ENCODE peak calls at places on chromosome 18, in eight cellular contexts. One of them, this sample, is unnamed.

GRCh38 chr18:35030234-35030989 is 10.8 kb upstream of the MAPRE2 start:
- DNase-seq in foreskin keratinocyte: no peak
- DNase-seq in tibial nerve: no peak
- DNase-seq in cardiac muscle cell: no peak
- DNase-seq in stomach: no peak
- DNase-seq in sigmoid colon: no peak
- DNase-seq in tibial artery: no peak
- DNase-seq in RWPE1: no peak
- DNase-seq in this sample: no peak

GRCh38 chr18:63676526-63676925 is 14.8 kb upstream of the SERPINB3 start:
- DNase-seq in tibial artery: no peak
- DNase-seq in sigmoid colon: no peak
- DNase-seq in RWPE1: no peak
- DNase-seq in foreskin keratinocyte: peak; percentile 25
- DNase-seq in tibial nerve: no peak
- DNase-seq in cardiac muscle cell: peak; percentile 50
- DNase-seq in stomach: peak; percentile 41
- DNase-seq in this sample: no peak

GRCh38 chr18:30689216-30689615 is 353.3 kb downstream of the DSC3 start:
- DNase-seq in tibial nerve: no peak
- DNase-seq in tibial artery: no peak
- DNase-seq in RWPE1: no peak
- DNase-seq in cardiac muscle cell: no peak
- DNase-seq in stomach: no peak
- DNase-seq in sigmoid colon: no peak
- DNase-seq in foreskin keratinocyte: peak; percentile 4
- DNase-seq in this sample: no peak

GRCh38 chr18:5073026-5073944 is 123.8 kb downstream of the AKAIN1 start:
- DNase-seq in tibial nerve: no peak
- DNase-seq in stomach: no peak
- DNase-seq in tibial artery: no peak
- DNase-seq in RWPE1: peak; percentile 7
- DNase-seq in cardiac muscle cell: peak; percentile 50
- DNase-seq in foreskin keratinocyte: peak; percentile 29
- DNase-seq in sigmoid colon: no peak
- DNase-seq in this sample: no peak

GRCh38 chr18:48418000-48418399 is 8.8 kb upstream of the ZBTB7C start:
- DNase-seq in cardiac muscle cell: no peak
- DNase-seq in tibial nerve: no peak
- DNase-seq in stomach: no peak
- DNase-seq in RWPE1: no peak
- DNase-seq in tibial artery: no peak
- DNase-seq in foreskin keratinocyte: no peak
- DNase-seq in sigmoid colon: no peak
- DNase-seq in this sample: no peak

GRCh38 chr18:58213931-58214431 is 170.0 kb downstream of the NEDD4L start:
- DNase-seq in sigmoid colon: no peak
- DNase-seq in RWPE1: no peak
- DNase-seq in tibial nerve: no peak
- DNase-seq in stomach: no peak
- DNase-seq in foreskin keratinocyte: peak; percentile 69
- DNase-seq in tibial artery: no peak
- DNase-seq in cardiac muscle cell: no peak
- DNase-seq in this sample: no peak

GRCh38 chr18:4831791-4832375 is 365.2 kb downstream of the AKAIN1 start:
- DNase-seq in tibial nerve: no peak
- DNase-seq in cardiac muscle cell: no peak
- DNase-seq in sigmoid colon: no peak
- DNase-seq in RWPE1: no peak
- DNase-seq in stomach: no peak
- DNase-seq in tibial artery: no peak
- DNase-seq in foreskin keratinocyte: peak; percentile 66
- DNase-seq in this sample: no peak

GRCh38 chr18:48136544-48137353 is 206.3 kb upstream of the SMAD2 start:
- DNase-seq in RWPE1: no peak
- DNase-seq in stomach: peak; percentile 63
- DNase-seq in tibial artery: peak; percentile 55
- DNase-seq in tibial nerve: no peak
- DNase-seq in cardiac muscle cell: peak; percentile 28
- DNase-seq in foreskin keratinocyte: no peak
- DNase-seq in sigmoid colon: no peak
- DNase-seq in this sample: no peak

GRCh38 chr18:657311-657997 is at the start of gene TYMS:
- DNase-seq in stomach: peak; percentile 49
- DNase-seq in foreskin keratinocyte: peak; percentile 66
- DNase-seq in tibial artery: no peak
- DNase-seq in tibial nerve: no peak
- DNase-seq in RWPE1: peak; percentile 86
- DNase-seq in cardiac muscle cell: peak; percentile 79
- DNase-seq in sigmoid colon: no peak
- DNase-seq in this sample: peak; percentile 13

GRCh38 chr18:71485578-71485977 is 1058.6 kb downstream of the CBLN2 start:
- DNase-seq in sigmoid colon: no peak
- DNase-seq in tibial artery: no peak
- DNase-seq in stomach: no peak
- DNase-seq in foreskin keratinocyte: peak; percentile 11
- DNase-seq in cardiac muscle cell: no peak
- DNase-seq in tibial nerve: no peak
- DNase-seq in RWPE1: no peak
- DNase-seq in this sample: no peak

GRCh38 chr18:77304263-77304662 is 54.6 kb downstream of the GALR1 start:
- DNase-seq in stomach: no peak
- DNase-seq in cardiac muscle cell: no peak
- DNase-seq in tibial artery: no peak
- DNase-seq in foreskin keratinocyte: no peak
- DNase-seq in sigmoid colon: no peak
- DNase-seq in RWPE1: no peak
- DNase-seq in tibial nerve: no peak
- DNase-seq in this sample: no peak

GRCh38 chr18:42114310-42114943 is 159.4 kb downstream of the PIK3C3 start:
- DNase-seq in tibial nerve: peak; percentile 31
- DNase-seq in foreskin keratinocyte: peak; percentile 44
- DNase-seq in cardiac muscle cell: peak; percentile 87
- DNase-seq in RWPE1: peak; percentile 15
- DNase-seq in sigmoid colon: peak; percentile 74
- DNase-seq in stomach: peak; percentile 45
- DNase-seq in tibial artery: no peak
- DNase-seq in this sample: peak; percentile 20

GRCh38 chr18:79200546-79201268 is 131.5 kb downstream of the ATP9B start:
- DNase-seq in foreskin keratinocyte: no peak
- DNase-seq in sigmoid colon: peak; percentile 82
- DNase-seq in tibial nerve: no peak
- DNase-seq in tibial artery: no peak
- DNase-seq in cardiac muscle cell: peak; percentile 14
- DNase-seq in stomach: no peak
- DNase-seq in RWPE1: peak; percentile 21
- DNase-seq in this sample: peak; percentile 11

GRCh38 chr18:61651880-61652268 is 240.9 kb downstream of the RNF152 start:
- DNase-seq in cardiac muscle cell: no peak
- DNase-seq in sigmoid colon: no peak
- DNase-seq in RWPE1: no peak
- DNase-seq in stomach: peak; percentile 52
- DNase-seq in foreskin keratinocyte: no peak
- DNase-seq in tibial artery: no peak
- DNase-seq in tibial nerve: no peak
- DNase-seq in this sample: no peak

GRCh38 chr18:49520661-49521145 is 33.7 kb upstream of the C18orf32 start:
- DNase-seq in sigmoid colon: no peak
- DNase-seq in foreskin keratinocyte: peak; percentile 25
- DNase-seq in tibial artery: no peak
- DNase-seq in cardiac muscle cell: no peak
- DNase-seq in RWPE1: no peak
- DNase-seq in tibial nerve: no peak
- DNase-seq in stomach: no peak
- DNase-seq in this sample: no peak

GRCh38 chr18:79590191-79591039 is 89.2 kb upstream of the CTDP1 start:
- DNase-seq in cardiac muscle cell: no peak
- DNase-seq in foreskin keratinocyte: no peak
- DNase-seq in sigmoid colon: peak; percentile 62
- DNase-seq in RWPE1: no peak
- DNase-seq in stomach: no peak
- DNase-seq in tibial nerve: no peak
- DNase-seq in tibial artery: no peak
- DNase-seq in this sample: no peak

GRCh38 chr18:62399781-62400308 is 74.7 kb downstream of the TNFRSF11A start:
- DNase-seq in RWPE1: no peak
- DNase-seq in sigmoid colon: no peak
- DNase-seq in tibial nerve: no peak
- DNase-seq in foreskin keratinocyte: no peak
- DNase-seq in cardiac muscle cell: peak; percentile 2
- DNase-seq in stomach: no peak
- DNase-seq in tibial artery: no peak
- DNase-seq in this sample: no peak

GRCh38 chr18:73614812-73615211 is 532.8 kb downstream of the FBXO15 start:
- DNase-seq in stomach: no peak
- DNase-seq in cardiac muscle cell: no peak
- DNase-seq in foreskin keratinocyte: peak; percentile 100
- DNase-seq in tibial artery: no peak
- DNase-seq in sigmoid colon: no peak
- DNase-seq in RWPE1: peak; percentile 88
- DNase-seq in tibial nerve: no peak
- DNase-seq in this sample: no peak

GRCh38 chr18:2459886-2460285 is 111.4 kb downstream of the METTL4 start:
- DNase-seq in tibial artery: no peak
- DNase-seq in tibial nerve: no peak
- DNase-seq in sigmoid colon: no peak
- DNase-seq in RWPE1: no peak
- DNase-seq in cardiac muscle cell: no peak
- DNase-seq in foreskin keratinocyte: peak; percentile 38
- DNase-seq in stomach: no peak
- DNase-seq in this sample: no peak
- H3K27ac ChIP-seq in tibial artery: no peak overlapping the region
- H3K27ac ChIP-seq in tibial nerve: no peak overlapping the region
- H3K27ac ChIP-seq in sigmoid colon: no peak overlapping the region
- H3K27ac ChIP-seq in RWPE1: no peak overlapping the region
- H3K27ac ChIP-seq in cardiac muscle cell: no peak overlapping the region
- H3K27ac ChIP-seq in foreskin keratinocyte: no peak overlapping the region
- H3K27ac ChIP-seq in stomach: no peak overlapping the region
- H3K27ac ChIP-seq in this sample: no peak overlapping the region

GRCh38 chr18:9708057-9708881 is at the start of gene RAB31:
- DNase-seq in cardiac muscle cell: peak; percentile 81
- DNase-seq in sigmoid colon: peak; percentile 94
- DNase-seq in tibial nerve: peak; percentile 59
- DNase-seq in stomach: peak; percentile 64
- DNase-seq in foreskin keratinocyte: no peak
- DNase-seq in RWPE1: peak; percentile 71
- DNase-seq in tibial artery: peak; percentile 95
- DNase-seq in this sample: no peak
- TF ChIP-seq CTCF in cardiac muscle cell: no peak
- TF ChIP-seq CTCF in sigmoid colon: no peak
- TF ChIP-seq CTCF in tibial nerve: no peak
- TF ChIP-seq CTCF in stomach: no peak
- TF ChIP-seq CTCF in foreskin keratinocyte: peak; percentile 16
- TF ChIP-seq CTCF in RWPE1: no peak
- TF ChIP-seq CTCF in tibial artery: no peak
- TF ChIP-seq CTCF in this sample: no peak

GRCh38 chr18:22695674-22696073 is 237.5 kb upstream of the RBBP8 start:
- DNase-seq in cardiac muscle cell: no peak
- DNase-seq in stomach: no peak
- DNase-seq in sigmoid colon: no peak
- DNase-seq in RWPE1: no peak
- DNase-seq in foreskin keratinocyte: no peak
- DNase-seq in tibial nerve: no peak
- DNase-seq in tibial artery: no peak
- DNase-seq in this sample: no peak
- H3K27ac ChIP-seq in cardiac muscle cell: no peak overlapping the region
- H3K27ac ChIP-seq in stomach: no peak overlapping the region
- H3K27ac ChIP-seq in sigmoid colon: no peak overlapping the region
- H3K27ac ChIP-seq in RWPE1: no peak overlapping the region
- H3K27ac ChIP-seq in foreskin keratinocyte: no peak overlapping the region
- H3K27ac ChIP-seq in tibial nerve: no peak overlapping the region
- H3K27ac ChIP-seq in tibial artery: no peak overlapping the region
- H3K27ac ChIP-seq in this sample: no peak overlapping the region

GRCh38 chr18:24428709-24429108 is 2.2 kb downstream of the IMPACT start:
- DNase-seq in cardiac muscle cell: no peak
- DNase-seq in tibial artery: no peak
- DNase-seq in tibial nerve: no peak
- DNase-seq in sigmoid colon: no peak
- DNase-seq in stomach: no peak
- DNase-seq in RWPE1: no peak
- DNase-seq in foreskin keratinocyte: no peak
- DNase-seq in this sample: no peak

GRCh38 chr18:24426073-24426397 is 435 bp upstream of the IMPACT start:
- DNase-seq in sigmoid colon: no peak
- DNase-seq in tibial artery: no peak
- DNase-seq in foreskin keratinocyte: no peak
- DNase-seq in RWPE1: no peak
- DNase-seq in stomach: no peak
- DNase-seq in tibial nerve: no peak
- DNase-seq in cardiac muscle cell: no peak
- DNase-seq in this sample: no peak

GRCh38 chr18:24427484-24427883 is 1.0 kb downstream of the IMPACT start:
- DNase-seq in cardiac muscle cell: no peak
- DNase-seq in RWPE1: peak; percentile 4
- DNase-seq in tibial nerve: no peak
- DNase-seq in sigmoid colon: no peak
- DNase-seq in tibial artery: no peak
- DNase-seq in foreskin keratinocyte: no peak
- DNase-seq in stomach: no peak
- DNase-seq in this sample: no peak

GRCh38 chr18:24429188-24429587 is 2.7 kb downstream of the IMPACT start:
- DNase-seq in RWPE1: no peak
- DNase-seq in foreskin keratinocyte: no peak
- DNase-seq in sigmoid colon: no peak
- DNase-seq in tibial artery: no peak
- DNase-seq in stomach: no peak
- DNase-seq in cardiac muscle cell: no peak
- DNase-seq in tibial nerve: no peak
- DNase-seq in this sample: no peak

DNA sequence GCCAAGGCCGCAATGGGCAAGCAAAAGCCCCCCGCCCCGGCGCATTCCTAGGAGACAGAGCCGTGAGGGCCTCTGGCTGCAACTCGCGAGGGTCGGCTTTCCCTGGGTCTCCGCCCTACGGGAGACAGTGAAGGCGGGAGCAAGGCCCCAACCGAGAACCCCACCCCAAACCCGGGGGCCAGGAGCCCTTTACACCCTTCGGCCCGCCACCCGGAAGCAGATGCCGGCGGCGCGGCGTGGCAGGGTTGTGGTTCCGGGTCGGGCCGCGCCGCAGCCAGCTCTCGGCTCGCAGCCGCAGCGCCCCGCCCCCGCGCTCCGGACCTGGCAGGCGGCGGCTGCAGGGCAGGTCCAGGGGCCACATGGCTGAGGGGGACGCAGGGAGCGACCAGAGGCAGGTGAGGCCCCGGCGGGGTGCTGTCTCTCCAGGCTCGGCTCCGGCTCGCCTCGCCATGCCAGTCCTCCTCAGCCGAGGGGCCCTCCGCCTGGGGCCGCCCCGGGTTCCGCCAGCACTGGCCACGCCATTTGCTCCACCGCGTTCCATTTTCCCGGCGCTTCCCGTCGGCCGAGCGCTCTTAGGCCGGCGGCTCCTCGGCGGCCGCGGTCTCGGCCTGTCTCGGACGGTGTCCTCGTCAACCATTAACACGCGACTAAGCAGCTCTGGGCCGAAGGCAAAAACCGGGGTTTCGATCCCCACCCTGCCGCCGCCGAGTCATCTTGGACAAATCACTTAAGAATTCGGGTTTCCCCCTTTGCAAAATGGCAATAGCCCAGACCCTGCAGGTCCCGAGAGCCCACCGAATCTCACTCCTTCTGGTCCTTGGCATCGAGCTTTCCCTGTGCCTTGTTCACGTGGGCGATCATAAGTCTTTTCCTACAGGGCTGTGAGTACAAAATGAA is at the start of gene IMPACT:
- DNase-seq in tibial artery: peak; percentile 87
- DNase-seq in cardiac muscle cell: peak; percentile 91
- DNase-seq in sigmoid colon: peak; percentile 89
- DNase-seq in stomach: peak; percentile 85
- DNase-seq in RWPE1: peak; percentile 86
- DNase-seq in tibial nerve: peak; percentile 67
- DNase-seq in foreskin keratinocyte: peak; percentile 64
- DNase-seq in this sample: peak; percentile 72
- TF ChIP-seq CTCF in tibial artery: no peak
- TF ChIP-seq CTCF in cardiac muscle cell: no peak
- TF ChIP-seq CTCF in sigmoid colon: no peak
- TF ChIP-seq CTCF in stomach: no peak
- TF ChIP-seq CTCF in RWPE1: no peak
- TF ChIP-seq CTCF in tibial nerve: no peak
- TF ChIP-seq CTCF in foreskin keratinocyte: no peak
- TF ChIP-seq CTCF in this sample: no peak